ENCODE peak calls at places on chromosomes 5 and 9, in four cellular contexts. N is fibroblast of lung, A is tibial artery, X is ovary. M is an unnamed sample. For H3K36me3 and H3K4me1, the result is how much of the 10 kb centered on the place peaks cover.

GRCh38 chr9:38389313-38389712 is 3.2 kb upstream of the ALDH1B1 start:
- DNase-seq in N (peak), A (peak), X (no peak), M (no peak)

GRCh38 chr5:61366841-61367240 is 34.8 kb downstream of the ZSWIM6 start:
- DNase-seq in N (no peak), A (no peak), X (no peak), M (no peak)

GRCh38 chr5:132445930-132446329 is 44.6 kb downstream of the IRF1 start:
- DNase-seq in N (no peak), A (peak), X (no peak), M (peak)

GRCh38 chr5:105740242-105740641 is 1930.5 kb downstream of the EFNA5 start:
- DNase-seq in N (no peak), A (no peak), X (no peak), M (no peak)

GRCh38 chr9:134328341-134328840 is 2.1 kb downstream of the RXRA start:
- DNase-seq in N (peak), A (no peak), X (no peak), M (no peak)

GRCh38 chr5:18553269-18553668 is 919.0 kb downstream of the TAF11L14 start:
- DNase-seq in N (no peak), A (no peak), X (no peak), M (no peak)

GRCh38 chr5:2752875-2753435 is 1.5 kb upstream of the IRX2 start:
- DNase-seq in N (no peak), A (no peak), X (no peak), M (no peak)

GRCh38 chr9:16413509-16414016 is 456.9 kb downstream of the BNC2 start:
- DNase-seq in N (peak), A (no peak), X (no peak), M (no peak)

GRCh38 chr5:145853952-145854351 is 18.8 kb upstream of the PRELID2 start:
- DNase-seq in N (no peak), A (no peak), X (no peak), M (no peak)

GRCh38 chr9:16191691-16192402 is 639.0 kb downstream of the CCDC171 start:
- DNase-seq in N (peak), A (peak), X (peak), M (peak)

GRCh38 chr5:159102294-159102934 is 2.7 kb upstream of the EBF1 start:
- DNase-seq in N (no peak), A (no peak), X (no peak), M (no peak)

GRCh38 chr5:133873936-133874585 is 94.4 kb downstream of the C5orf15 start:
- DNase-seq in N (peak), A (no peak), X (no peak), M (no peak)

GRCh38 chr5:139650689-139651501 is 2.7 kb downstream of the CXXC5 start:
- DNase-seq in N (no peak), A (peak), X (no peak), M (peak)

GRCh38 chr5:56191646-56192045 is 41.5 kb downstream of the ANKRD55 start:
- DNase-seq in N (no peak), A (no peak), X (no peak), M (no peak)

GRCh38 chr5:171688696-171689495 is 96.7 kb upstream of the SMIM23 start:
- DNase-seq in N (no peak), A (no peak), X (no peak), M (no peak)

GRCh38 chr9:73081979-73082657 is 69.5 kb upstream of the ANXA1 start:
- DNase-seq in N (peak), A (no peak), X (no peak), M (no peak)

GRCh38 chr5:66242050-66242449 is 98.0 kb downstream of the SREK1 start:
- DNase-seq in N (no peak), A (no peak), X (no peak), M (no peak)

GRCh38 chr5:104418056-104418455 is 855.5 kb upstream of the NUDT12 start:
- DNase-seq in N (no peak), A (no peak), X (no peak), M (no peak)

GRCh38 chr9:69431777-69432176 is 106.8 kb downstream of the ENTREP1 start:
- DNase-seq in N (no peak), A (no peak), X (no peak), M (no peak)

GRCh38 chr5:67361932-67362729 is 165.5 kb upstream of the CD180 start:
- DNase-seq in N (peak), A (no peak), X (no peak), M (no peak)

GRCh38 chr9:76642074-76642473 is 122.2 kb upstream of the PCA3 start:
- DNase-seq in N (no peak), A (no peak), X (no peak), M (no peak)

GRCh38 chr5:115455241-115455640 is 89.3 kb downstream of the FEM1C start:
- DNase-seq in N (peak), A (no peak), X (no peak), M (no peak)

GRCh38 chr5:1329111-1329579 is 15.8 kb downstream of the CLPTM1L start:
- DNase-seq in N (no peak), A (peak), X (no peak), M (no peak)

GRCh38 chr9:110048976-110049698 is 158.8 kb downstream of the C9orf152 start:
- DNase-seq in N (peak), A (peak), X (no peak), M (peak)

GRCh38 chr5:142896325-142897007 is 126.3 kb downstream of the ARHGAP26 start:
- DNase-seq in N (no peak), A (no peak), X (no peak), M (no peak)

GRCh38 chr5:120464627-120465280 is 654 bp downstream of the PRR16 start:
- DNase-seq in N (peak), A (peak), X (no peak), M (peak)

GRCh38 chr9:29213374-29214161 is 1640.3 kb upstream of the C9orf72 start:
- DNase-seq in N (no peak), A (no peak), X (no peak), M (no peak)

GRCh38 chr5:9658726-9659125 is 28.6 kb upstream of the TAS2R1 start:
- DNase-seq in N (no peak), A (no peak), X (no peak), M (no peak)

GRCh38 chr9:3525088-3525835 is 539 bp downstream of the RFX3 start:
- DNase-seq in N (no peak), A (no peak), X (peak), M (peak)

GRCh38 chr9:34986541-34987047 is 3.0 kb upstream of the DNAJB5 start:
- DNase-seq in N (no peak), A (peak), X (no peak), M (no peak)

GRCh38 chr5:135221696-135222095 is 177.3 kb downstream of the MACROH2A1 start:
- DNase-seq in N (no peak), A (peak), X (no peak), M (no peak)

GRCh38 chr5:131068893-131069643 is 96.0 kb downstream of the HINT1 start:
- DNase-seq in N (no peak), A (no peak), X (no peak), M (no peak)

GRCh38 chr5:145025775-145026174 is 809.4 kb downstream of the PRELID2 start:
- DNase-seq in N (no peak), A (no peak), X (no peak), M (no peak)

GRCh38 chr9:99071313-99072039 is 33.4 kb upstream of the TGFBR1 start:
- DNase-seq in N (no peak), A (peak), X (no peak), M (no peak)

GRCh38 chr5:150444770-150445169 is 4.8 kb downstream of the RPS14 start:
- DNase-seq in N (no peak), A (no peak), X (no peak), M (no peak)

GRCh38 chr5:150441813-150442698 is 7.5 kb downstream of the RPS14 start:
- DNase-seq in N (no peak), A (no peak), X (no peak), M (no peak)

GRCh38 chr5:150440948-150441812 is 8.4 kb downstream of the RPS14 start:
- DNase-seq in N (no peak), A (no peak), X (no peak), M (no peak)

GRCh38 chr5:150442699-150443080 is 6.8 kb downstream of the RPS14 start:
- DNase-seq in N (no peak), A (no peak), X (no peak), M (no peak)

DNA sequence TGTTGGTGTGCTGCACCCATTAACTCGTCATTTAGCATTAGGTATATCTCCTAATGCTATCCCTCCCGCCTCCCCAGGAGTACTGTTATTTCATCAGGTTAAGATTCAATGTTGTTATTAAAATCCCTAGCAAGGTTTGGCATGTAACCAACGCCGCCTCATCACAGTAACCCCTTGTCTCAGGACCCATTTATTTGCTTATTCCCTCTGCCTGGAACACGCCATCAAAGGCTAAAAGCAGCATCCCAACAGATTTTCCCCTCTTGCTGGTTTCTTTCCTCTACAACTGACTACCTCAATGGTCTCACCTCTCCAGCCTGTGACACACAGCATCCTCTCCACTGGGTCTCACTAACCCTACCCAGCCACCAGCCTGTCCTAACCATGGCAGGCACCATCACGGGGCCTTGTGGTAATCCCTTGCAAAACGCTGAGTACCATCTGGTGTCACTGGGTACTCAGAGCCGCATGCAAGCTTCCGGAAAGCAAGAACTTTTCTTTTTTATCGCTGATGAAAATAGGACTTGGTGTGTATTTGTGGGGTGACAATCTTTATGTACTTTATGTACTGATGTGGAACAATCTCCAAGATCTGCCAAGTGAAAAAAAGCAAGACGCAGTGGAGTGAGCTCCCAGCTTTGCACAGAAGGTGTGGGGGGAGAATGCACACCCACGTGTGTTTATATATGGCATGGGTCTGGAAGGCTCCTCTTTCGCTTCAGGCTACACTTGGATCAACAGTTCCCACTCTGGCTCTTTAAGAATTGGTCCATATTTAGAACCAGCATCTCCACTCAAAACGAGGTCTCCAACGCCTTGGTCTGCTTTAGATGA is 6.1 kb downstream of the RPS14 start:
- DNase-seq in N (no peak), A (no peak), X (no peak), M (no peak)
- H3K36me3 ChIP-seq in N (under half), A (under half), X (under half), M (half or more)

GRCh38 chr5:54820346-54820745 is 165.0 kb downstream of the ESM1 start:
- DNase-seq in N (peak), A (no peak), X (no peak), M (no peak)
- H3K4me3 ChIP-seq in N (no peak), A (no peak), X (no peak), M (no peak)

DNA sequence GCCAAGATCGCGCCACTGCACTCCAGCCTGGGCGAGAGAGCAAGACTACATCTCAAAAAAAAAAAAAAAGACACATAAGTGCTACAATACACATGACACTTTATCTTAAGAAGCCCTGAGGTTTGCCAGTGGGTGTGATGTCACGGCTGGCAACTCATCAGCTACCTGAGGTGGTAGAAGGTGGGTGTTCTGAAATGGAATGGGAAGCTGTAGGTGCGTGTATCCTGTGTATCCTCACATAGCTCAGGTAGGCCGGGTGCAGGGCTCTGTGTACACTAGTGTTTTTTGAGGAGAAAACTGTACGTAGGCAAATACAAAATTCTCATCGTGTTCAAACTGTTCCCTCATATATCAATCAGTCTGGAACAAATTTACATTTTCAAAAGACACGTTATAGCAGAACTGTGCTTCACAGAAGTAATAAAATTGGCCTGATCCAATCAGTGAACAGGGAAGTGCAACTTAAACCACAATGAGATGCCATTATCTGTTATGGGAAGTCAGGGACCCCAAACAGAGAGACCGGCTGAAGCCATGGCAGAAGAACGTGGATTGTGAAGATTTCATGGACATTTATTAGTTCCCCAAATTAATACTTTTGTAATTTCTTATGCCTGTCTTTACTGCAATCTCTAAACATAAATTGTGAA is 10.4 kb downstream of the BICD2 start:
- DNase-seq in N (no peak), A (peak), X (no peak), M (no peak)
- H3K4me1 ChIP-seq in N (under half), A (under half), X (under half), M (under half)

DNA sequence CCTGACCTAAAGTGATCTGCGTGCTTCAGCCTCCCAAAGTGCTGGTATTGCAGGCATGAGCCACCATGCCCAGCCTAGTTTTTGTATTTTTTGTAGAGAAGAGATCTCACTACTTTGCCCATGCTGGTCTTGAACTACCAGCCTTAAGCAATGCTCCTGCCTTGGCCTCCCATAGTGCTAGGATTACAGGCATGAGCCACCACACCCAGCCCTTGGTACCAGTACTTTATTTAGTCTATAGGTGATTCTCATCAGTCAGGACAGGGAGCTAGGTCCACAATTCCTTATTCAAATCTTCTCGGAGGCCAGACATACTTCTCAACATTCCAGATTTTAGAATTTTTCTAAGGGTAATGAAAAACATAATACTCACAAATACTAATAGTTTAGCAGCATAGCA is 8.4 kb downstream of the ZNF131 start:
- DNase-seq in N (no peak), A (no peak), X (no peak), M (no peak)
- H3K36me3 ChIP-seq in N (under half), A (under half), X (under half), M (half or more)

GRCh38 chr5:178120661-178121357 is 7.5 kb downstream of the N4BP3 start:
- DNase-seq in N (peak), A (no peak), X (peak), M (no peak)
- H3K4me3 ChIP-seq in N (no peak), A (no peak), X (peak), M (no peak)

GRCh38 chr5:113280541-113280940 is 154.2 kb downstream of the TSSK1B start:
- DNase-seq in N (no peak), A (no peak), X (no peak), M (no peak)
- H3K4me1 ChIP-seq in N (under half), A (under half), X (under half), M (under half)

GRCh38 chr5:128305341-128305740 is 221.8 kb downstream of the SLC12A2 start:
- DNase-seq in N (no peak), A (no peak), X (no peak), M (no peak)

GRCh38 chr5:128300181-128300580 is 216.6 kb downstream of the SLC12A2 start:
- DNase-seq in N (no peak), A (no peak), X (no peak), M (no peak)

GRCh38 chr5:128304791-128305190 is 221.2 kb downstream of the SLC12A2 start:
- DNase-seq in N (no peak), A (no peak), X (no peak), M (no peak)

GRCh38 chr5:128304121-128304520 is 220.6 kb downstream of the SLC12A2 start:
- DNase-seq in N (peak), A (no peak), X (no peak), M (no peak)

DNA sequence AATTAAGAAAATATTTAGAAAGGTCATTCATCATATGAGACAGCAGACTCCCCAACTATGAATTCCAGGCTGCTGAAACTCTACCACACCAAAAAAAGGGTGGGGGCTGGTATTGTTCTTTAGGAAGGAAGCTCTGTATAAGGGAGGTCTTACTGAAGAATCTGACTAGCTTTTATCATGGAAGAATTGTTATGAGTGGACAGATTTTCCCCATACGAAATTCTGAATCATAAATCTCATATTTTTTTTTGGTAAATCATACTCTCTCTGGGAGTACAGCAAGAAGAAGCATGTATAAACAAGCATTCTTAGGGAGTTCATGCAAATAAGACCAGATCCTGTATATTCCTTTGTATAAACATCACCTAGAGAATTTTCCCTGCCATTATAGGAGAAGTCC is 220.0 kb downstream of the SLC12A2 start:
- DNase-seq in N (no peak), A (no peak), X (no peak), M (no peak)
- H3K36me3 ChIP-seq in N (under half), A (under half), X (under half), M (under half)

GRCh38 chr5:77640577-77641396 is 2.3 kb upstream of the OTP start:
- DNase-seq in N (no peak), A (no peak), X (no peak), M (no peak)
- H3K4me3 ChIP-seq in N (no peak), A (no peak), X (no peak), M (no peak)